ENCODE peak calls at places on chromosomes 7 and 10, in six cellular contexts. C is omental fat pad; Z is body of pancreas; P is stimulated activated CD4-positive, alpha-beta T cell treated with anti-CD3 and anti-CD28 coated beads, Interleukin-2, amount 100 ng/mL, for 48 hours; O is germinal center; R is HFFc6. K is an unnamed sample.

GRCh38 chr7:27130540-27131389 is at the start of gene HOXA4:
- DNase-seq in P (peak), O (peak), Z (peak), R (peak), C (peak), K (peak)

GRCh38 chr10:12181065-12181775 is 14.5 kb downstream of the NUDT5 start:
- DNase-seq in O (no peak), P (peak), Z (peak), R (no peak), C (no peak), K (no peak)

GRCh38 chr7:4486932-4487331 is 195.2 kb upstream of the FOXK1 start:
- DNase-seq in Z (no peak), P (no peak), R (no peak), O (no peak), C (no peak), K (no peak)

GRCh38 chr7:52154382-52154781 is 837.8 kb upstream of the COBL start:
- DNase-seq in O (no peak), C (no peak), Z (no peak), R (no peak), P (no peak), K (no peak)

GRCh38 chr7:7517661-7518236 is 17.9 kb downstream of the COL28A1 start:
- DNase-seq in C (no peak), Z (no peak), O (no peak), R (no peak), P (no peak), K (no peak)

GRCh38 chr7:91089382-91089963 is 174.8 kb upstream of the FZD1 start:
- DNase-seq in P (no peak), R (no peak), C (no peak), Z (peak), O (peak), K (peak)

GRCh38 chr7:51090411-51090810 is 226.2 kb downstream of the COBL start:
- DNase-seq in O (no peak), P (no peak), Z (no peak), R (no peak), C (no peak), K (no peak)

GRCh38 chr7:135180122-135180521 is 9.6 kb upstream of the CYREN start:
- DNase-seq in Z (no peak), O (no peak), C (no peak), P (no peak), R (no peak), K (no peak)

GRCh38 chr7:94375167-94375566 is 19.5 kb upstream of the COL1A2 start:
- DNase-seq in Z (peak), R (peak), C (no peak), O (no peak), P (no peak), K (no peak)

GRCh38 chr10:50229460-50229859 is 21.9 kb downstream of the ASAH2 start:
- DNase-seq in Z (no peak), P (no peak), C (no peak), R (no peak), O (no peak), K (no peak)

GRCh38 chr7:84002348-84002747 is 192.2 kb downstream of the SEMA3A start:
- DNase-seq in C (no peak), R (no peak), Z (no peak), O (no peak), P (no peak), K (no peak)

GRCh38 chr10:30098624-30099023 is 39.2 kb upstream of the JCAD start:
- DNase-seq in P (no peak), Z (no peak), C (no peak), O (no peak), R (peak), K (peak)

GRCh38 chr7:767580-767940 is 40.5 kb upstream of the PRKAR1B start:
- DNase-seq in Z (no peak), R (no peak), O (no peak), P (no peak), C (no peak), K (no peak)

GRCh38 chr10:115022754-115023153 is 70.4 kb upstream of the ATRNL1 start:
- DNase-seq in O (no peak), C (no peak), P (no peak), R (no peak), Z (no peak), K (no peak)

GRCh38 chr10:23141995-23142394 is 46.6 kb downstream of the MSRB2 start:
- DNase-seq in O (no peak), C (no peak), R (no peak), Z (no peak), P (no peak), K (no peak)

GRCh38 chr10:52706347-52707070 is 66.1 kb downstream of the MBL2 start:
- DNase-seq in O (no peak), R (peak), C (no peak), P (no peak), Z (no peak), K (no peak)

GRCh38 chr7:65489260-65489767 is 115.7 kb downstream of the ZNF92 start:
- DNase-seq in P (no peak), Z (no peak), R (no peak), O (no peak), C (no peak), K (no peak)

GRCh38 chr10:77518258-77518909 is 119.2 kb downstream of the KCNMA1 start:
- DNase-seq in R (no peak), Z (no peak), C (no peak), P (no peak), O (no peak), K (no peak)

GRCh38 chr10:78986419-78986818 is 82.3 kb upstream of the ZMIZ1 start:
- DNase-seq in P (no peak), C (no peak), O (no peak), R (peak), Z (no peak), K (no peak)

GRCh38 chr10:48439031-48439430 is 132.6 kb downstream of the MAPK8 start:
- DNase-seq in Z (no peak), C (no peak), O (no peak), R (peak), P (no peak), K (no peak)

GRCh38 chr10:28137907-28138880 is 139.3 kb upstream of the ODAD2 start:
- DNase-seq in C (no peak), O (no peak), P (no peak), R (peak), Z (no peak), K (no peak)

GRCh38 chr7:15855726-15856125 is 169.2 kb upstream of the MEOX2 start:
- DNase-seq in C (no peak), R (no peak), O (no peak), P (no peak), Z (no peak), K (no peak)

GRCh38 chr10:68423522-68423921 is 16.4 kb upstream of the RUFY2 start:
- DNase-seq in O (no peak), C (no peak), Z (no peak), R (no peak), P (no peak), K (no peak)

GRCh38 chr10:13276749-13277394 is 23.0 kb downstream of the PHYH start:
- DNase-seq in O (no peak), C (no peak), R (peak), Z (no peak), P (no peak), K (no peak)

GRCh38 chr7:105153531-105153930 is 139.5 kb downstream of the KMT2E start:
- DNase-seq in R (no peak), P (no peak), O (no peak), Z (no peak), C (no peak), K (no peak)

GRCh38 chr7:158398750-158399149 is 188.9 kb downstream of the PTPRN2 start:
- DNase-seq in Z (no peak), O (no peak), R (no peak), C (no peak), P (no peak), K (no peak)

GRCh38 chr7:79506481-79506880 is 53.0 kb upstream of the MAGI2 start:
- DNase-seq in C (no peak), P (no peak), R (peak), Z (no peak), O (no peak), K (peak)

GRCh38 chr7:137546671-137547070 is 203.1 kb upstream of the PTN start:
- DNase-seq in C (no peak), R (peak), P (no peak), O (no peak), Z (no peak), K (no peak)

GRCh38 chr7:98288064-98288823 is 6.8 kb downstream of the BRI3 start:
- DNase-seq in R (no peak), P (no peak), Z (peak), C (no peak), O (no peak), K (no peak)

GRCh38 chr7:139828880-139829653 is at the start of gene TBXAS1:
- DNase-seq in P (no peak), R (no peak), O (no peak), Z (peak), C (no peak), K (peak)

GRCh38 chr7:151429555-151430331 is 10.2 kb downstream of the CRYGN start:
- DNase-seq in C (no peak), O (no peak), R (no peak), P (no peak), Z (peak), K (no peak)

GRCh38 chr7:129765352-129765751 is 153.8 kb downstream of the NRF1 start:
- DNase-seq in P (no peak), C (no peak), O (no peak), R (no peak), Z (no peak), K (no peak)

GRCh38 chr7:27409776-27410175 is 167.2 kb downstream of the EVX1 start:
- DNase-seq in P (no peak), C (no peak), R (peak), O (no peak), Z (no peak), K (no peak)

GRCh38 chr7:45138433-45139267 is 18.9 kb upstream of the RAMP3 start:
- DNase-seq in Z (no peak), O (no peak), P (no peak), C (no peak), R (peak), K (no peak)

GRCh38 chr7:149753370-149754233 is 19.8 kb downstream of the ZNF467 start:
- DNase-seq in O (no peak), Z (peak), R (no peak), C (no peak), P (no peak), K (peak)

K was measured in A549.